ENCODE peak calls at places on chromosome 9, in five cellular contexts. P, T, Q, Z and D are unnamed samples.

GRCh38 chr9:137320555-137321384 is 18.7 kb upstream of the NRARP start:
- DNase-seq in P (peak), T (no peak), Q (no peak), Z (no peak), D (no peak)

GRCh38 chr9:108951578-108951977 is 17.4 kb downstream of the ABITRAM start:
- DNase-seq in P (no peak), T (no peak), Q (peak), Z (no peak), D (no peak)

GRCh38 chr9:27086818-27087680 is 22.0 kb upstream of the TEK start:
- DNase-seq in P (no peak), T (no peak), Q (peak), Z (no peak), D (no peak)

GRCh38 chr9:131382850-131383729 is 10.8 kb upstream of the PRRC2B start:
- DNase-seq in P (peak), T (peak), Q (peak), Z (no peak), D (peak)

GRCh38 chr9:124366476-124367220 is 48.6 kb downstream of the PSMB7 start:
- DNase-seq in P (no peak), T (no peak), Q (peak), Z (no peak), D (no peak)

GRCh38 chr9:129561594-129562281 is 59.2 kb downstream of the C9orf50 start:
- DNase-seq in P (no peak), T (no peak), Q (peak), Z (no peak), D (no peak)

GRCh38 chr9:70747335-70747734 is 332.9 kb upstream of the KLF9 start:
- DNase-seq in P (no peak), T (no peak), Q (no peak), Z (no peak), D (no peak)

GRCh38 chr9:91786132-91786896 is 163.7 kb downstream of the ROR2 start:
- DNase-seq in P (no peak), T (no peak), Q (no peak), Z (no peak), D (no peak)

GRCh38 chr9:123216387-123216786 is 52.0 kb downstream of the STRBP start:
- DNase-seq in P (no peak), T (no peak), Q (no peak), Z (no peak), D (no peak)

GRCh38 chr9:589723-590122 is 251.8 kb upstream of the DMRT1 start:
- DNase-seq in P (no peak), T (no peak), Q (peak), Z (no peak), D (peak)

GRCh38 chr9:77291714-77292113 is 114.4 kb downstream of the VPS13A start:
- DNase-seq in P (peak), T (peak), Q (peak), Z (no peak), D (peak)

GRCh38 chr9:94868462-94868861 is 142.0 kb downstream of the AOPEP start:
- DNase-seq in P (no peak), T (no peak), Q (peak), Z (no peak), D (no peak)

GRCh38 chr9:94870465-94870792 is 143.9 kb downstream of the AOPEP start:
- DNase-seq in P (no peak), T (no peak), Q (no peak), Z (no peak), D (no peak)

GRCh38 chr9:94872921-94873511 is 146.5 kb downstream of the AOPEP start:
- DNase-seq in P (no peak), T (no peak), Q (no peak), Z (no peak), D (no peak)

GRCh38 chr9:94869415-94869838 is 142.9 kb downstream of the AOPEP start:
- DNase-seq in P (no peak), T (no peak), Q (peak), Z (no peak), D (no peak)

GRCh38 chr9:94870793-94871558 is 144.5 kb downstream of the AOPEP start:
- DNase-seq in P (no peak), T (no peak), Q (no peak), Z (no peak), D (peak)
- H4K8ac ChIP-seq in P (no peak), T (no peak), Q (peak), Z (no peak), D (no peak)

DNA sequence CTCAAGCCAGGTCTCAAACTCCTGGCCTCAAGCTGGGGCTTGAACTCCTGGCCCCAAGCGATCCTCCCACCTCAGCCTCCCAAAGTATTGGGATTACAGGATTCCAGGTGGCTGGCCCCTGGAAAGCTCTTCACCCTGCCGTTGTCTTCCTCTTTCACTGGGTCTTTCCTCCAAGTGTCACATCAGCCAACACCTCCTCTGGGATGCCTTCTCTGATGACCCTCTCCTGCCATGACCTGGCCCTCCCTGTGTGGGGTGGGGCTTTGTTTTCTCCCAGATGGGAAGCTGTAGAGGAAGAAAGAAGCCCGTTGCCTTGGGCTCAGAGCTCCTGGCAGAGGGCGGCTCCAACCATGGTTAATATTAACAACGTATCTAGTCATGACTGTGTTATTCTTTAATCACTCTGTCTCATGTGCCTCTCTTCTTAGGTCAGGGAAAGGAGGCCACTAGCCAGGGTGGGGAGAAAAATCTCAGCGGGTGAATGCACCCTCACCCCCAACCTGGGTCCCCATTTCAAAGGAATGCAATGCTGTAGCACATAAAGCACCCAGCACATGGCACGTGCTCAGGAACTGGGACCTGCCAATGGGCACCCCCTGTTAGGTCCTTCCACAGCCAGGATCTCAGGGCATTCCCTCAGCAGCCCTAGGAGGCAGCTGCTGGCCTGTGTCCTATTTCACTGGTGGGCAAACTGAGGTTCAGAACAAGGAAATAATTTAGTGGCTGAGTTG is 8.5 kb downstream of the DNM1 start:
- DNase-seq in P (no peak), T (no peak), Q (no peak), Z (no peak), D (no peak)
- H3K27ac ChIP-seq in P (no peak), T (no peak), Q (no peak), Z (no peak), D (no peak)

DNA sequence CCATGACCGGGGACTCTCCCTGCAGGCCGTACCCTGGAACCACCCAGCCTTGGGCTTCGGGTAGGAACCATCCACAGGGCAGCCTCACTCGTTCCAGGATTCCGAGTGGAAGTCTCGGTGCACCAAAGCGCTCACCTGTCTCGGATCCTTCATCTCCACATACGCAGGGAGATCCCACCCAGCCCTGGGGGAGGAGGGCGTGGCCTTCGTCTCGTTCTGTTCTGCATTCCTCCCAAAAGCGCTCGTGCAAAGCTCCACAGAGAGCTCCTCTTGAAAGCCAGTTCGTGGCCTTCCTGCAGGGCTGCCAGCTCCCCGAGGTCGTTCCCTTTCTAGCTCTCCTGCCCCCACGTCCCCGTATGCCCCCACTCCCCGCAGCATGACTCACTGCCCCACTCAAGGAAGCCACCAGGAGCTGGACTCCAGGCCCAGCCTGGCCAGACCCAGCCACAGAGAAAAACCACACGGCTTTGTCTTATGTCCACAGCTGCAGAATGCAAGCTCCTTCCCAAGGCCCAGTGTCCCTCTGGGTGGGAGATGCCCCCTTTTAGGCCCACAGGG is 65.0 kb upstream of the SARDH start:
- DNase-seq in P (no peak), T (no peak), Q (peak), Z (no peak), D (no peak)
- H4K8ac ChIP-seq in P (no peak), T (no peak), Q (no peak), Z (no peak), D (no peak)

GRCh38 chr9:113648048-113648447 is 184.5 kb downstream of the RGS3 start:
- DNase-seq in P (no peak), T (no peak), Q (no peak), Z (no peak), D (no peak)

GRCh38 chr9:113650207-113651131 is 186.9 kb downstream of the RGS3 start:
- DNase-seq in P (peak), T (no peak), Q (peak), Z (no peak), D (peak)

GRCh38 chr9:113648586-113648985 is 185.1 kb downstream of the RGS3 start:
- DNase-seq in P (no peak), T (no peak), Q (no peak), Z (no peak), D (no peak)

GRCh38 chr9:113649855-113650206 is 186.3 kb downstream of the RGS3 start:
- DNase-seq in P (no peak), T (no peak), Q (no peak), Z (no peak), D (no peak)

GRCh38 chr9:113649054-113649453 is 185.5 kb downstream of the RGS3 start:
- DNase-seq in P (no peak), T (no peak), Q (peak), Z (no peak), D (no peak)
- H3K27ac ChIP-seq in P (no peak), T (no peak), Q (no peak), Z (no peak), D (no peak)

GRCh38 chr9:112917027-112917986 is 26.6 kb upstream of the SLC46A2 start:
- DNase-seq in P (no peak), T (no peak), Q (no peak), Z (no peak), D (no peak)
- H4K8ac ChIP-seq in P (no peak), T (no peak), Q (no peak), Z (no peak), D (no peak)

GRCh38 chr9:28651050-28651722 is 1077.9 kb upstream of the C9orf72 start:
- DNase-seq in P (no peak), T (no peak), Q (no peak), Z (no peak), D (no peak)
- H3K27ac ChIP-seq in P (no peak), T (no peak), Q (no peak), Z (no peak), D (no peak)